ENCODE peak calls at places on chromosome 5, in six cellular contexts. K is A549, C is HepG2, W is H1, V is NB4, X is GM12878. A is an unnamed sample.

GRCh38 chr5:163245584-163245983 is 191.8 kb upstream of the CCNG1 start:
- DNase-seq in K (no peak), C (no peak), W (no peak), V (no peak), X (no peak), A (no peak)

GRCh38 chr5:68884893-68885292 is 208.9 kb upstream of the SLC30A5 start:
- DNase-seq in K (peak; percentile 33), C (peak; percentile 13), W (no peak), V (peak; percentile 9), X (no peak), A (peak; percentile 7)

GRCh38 chr5:84430863-84431663 is 46.4 kb upstream of the EDIL3 start:
- DNase-seq in K (no peak), C (no peak), W (no peak), V (no peak), X (no peak), A (no peak)

GRCh38 chr5:158082696-158083287 is 223.8 kb upstream of the CLINT1 start:
- DNase-seq in K (no peak), C (no peak), W (no peak), V (no peak), X (no peak), A (no peak)

GRCh38 chr5:167271061-167271460 is 1020.4 kb upstream of the WWC1 start:
- DNase-seq in K (no peak), C (no peak), W (no peak), V (no peak), X (no peak), A (no peak)

GRCh38 chr5:71719092-71719964 is at the start of gene CARTPT:
- DNase-seq in K (no peak), C (no peak), W (peak; percentile 82), V (no peak), X (no peak), A (no peak)

GRCh38 chr5:57174850-57175525 is 1.1 kb downstream of the GPBP1 start:
- DNase-seq in K (no peak), C (no peak), W (no peak), V (no peak), X (no peak), A (no peak)

GRCh38 chr5:159040181-159040580 is 59.5 kb downstream of the EBF1 start:
- DNase-seq in K (no peak), C (no peak), W (no peak), V (peak; percentile 13), X (peak; percentile 56), A (no peak)

GRCh38 chr5:141101059-141101458 is 786 bp downstream of the PCDHB3 start:
- DNase-seq in K (no peak), C (no peak), W (no peak), V (no peak), X (no peak), A (no peak)

GRCh38 chr5:141100243-141100805 is at the start of gene PCDHB3:
- DNase-seq in K (no peak), C (peak; percentile 21), W (peak; percentile 87), V (peak; percentile 82), X (no peak), A (peak; percentile 16)

GRCh38 chr5:141094481-141095262 is at the start of gene PCDHB2:
- DNase-seq in K (peak; percentile 35), C (peak; percentile 79), W (peak; percentile 84), V (peak; percentile 61), X (no peak), A (no peak)

GRCh38 chr5:141095263-141095641 is 837 bp downstream of the PCDHB2 start:
- DNase-seq in K (no peak), C (no peak), W (no peak), V (no peak), X (no peak), A (no peak)
- H3K4me3 ChIP-seq in K (peak overlapping the region; percentile 60), C (peak overlapping the region; percentile 82), W (peak overlapping the region; percentile 99), V (no peak overlapping the region), X (no peak overlapping the region), A (no peak overlapping the region)

GRCh38 chr5:96761618-96762017 is 46.1 kb downstream of the ERAP1 start:
- DNase-seq in K (no peak), C (no peak), W (no peak), V (no peak), X (no peak), A (no peak)
- TF ChIP-seq MAX in K (no peak), C (no peak), W (no peak), V (no peak), X (no peak), A (no peak)

DNA sequence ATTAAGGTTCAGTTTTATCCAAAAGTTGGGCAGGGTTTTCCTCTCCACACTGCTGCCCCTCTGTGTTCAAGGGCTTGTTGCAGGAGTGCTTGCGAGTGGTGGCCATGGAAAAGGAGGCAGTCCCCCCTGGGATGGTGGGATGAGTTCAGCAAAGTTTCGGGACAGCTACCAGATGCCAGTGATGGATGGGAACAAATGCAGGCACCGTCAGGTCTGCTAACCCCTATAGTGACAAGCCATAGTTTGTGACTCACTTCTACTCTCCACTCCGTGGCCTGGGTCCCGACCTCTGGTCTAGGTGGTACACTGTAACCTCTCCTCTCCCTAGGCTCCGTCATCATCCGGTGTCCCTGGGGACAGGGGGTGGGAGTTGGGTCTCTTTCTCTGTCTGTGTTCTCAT is 3.8 kb upstream of the RNF14 start:
- DNase-seq in K (no peak), C (no peak), W (peak; percentile 40), V (no peak), X (no peak), A (no peak)
- H3K4me3 ChIP-seq in K (no peak overlapping the region), C (no peak overlapping the region), W (no peak overlapping the region), V (no peak overlapping the region), X (no peak overlapping the region), A (no peak overlapping the region)

GRCh38 chr5:127307868-127308267 is 17.3 kb downstream of the MEGF10 start:
- DNase-seq in K (no peak), C (no peak), W (no peak), V (no peak), X (no peak), A (no peak)

GRCh38 chr5:127306036-127306435 is 15.4 kb downstream of the MEGF10 start:
- DNase-seq in K (no peak), C (no peak), W (no peak), V (no peak), X (no peak), A (no peak)

GRCh38 chr5:127306647-127307046 is 16.1 kb downstream of the MEGF10 start:
- DNase-seq in K (no peak), C (no peak), W (no peak), V (no peak), X (no peak), A (no peak)

GRCh38 chr5:127303404-127303803 is 12.8 kb downstream of the MEGF10 start:
- DNase-seq in K (no peak), C (no peak), W (no peak), V (no peak), X (no peak), A (no peak)

DNA sequence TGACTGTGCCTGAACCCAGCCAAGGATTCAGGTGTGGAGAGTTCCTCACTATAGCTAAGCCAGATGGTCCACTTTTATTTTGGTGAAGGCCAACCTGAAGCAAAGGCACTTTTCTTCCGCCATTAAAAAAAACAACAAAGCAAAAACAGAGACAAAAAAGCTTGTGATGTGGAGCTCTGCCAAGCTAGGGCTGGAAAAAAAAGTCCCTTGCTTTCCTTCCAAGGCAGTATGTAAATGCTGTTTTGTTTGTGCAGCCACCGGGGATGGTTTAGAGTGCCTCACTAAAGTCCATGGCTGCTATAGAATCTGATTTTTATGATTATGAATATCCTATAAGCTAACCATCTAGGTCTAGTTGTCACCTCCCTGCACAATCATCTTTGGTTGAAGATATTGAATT is 14.9 kb downstream of the MEGF10 start:
- DNase-seq in K (no peak), C (no peak), W (no peak), V (no peak), X (no peak), A (no peak)
- TF ChIP-seq MAX in K (no peak), C (no peak), W (no peak), V (no peak), X (no peak), A (no peak)